ENCODE peak calls at places on chromosomes 6 and 20, in seven cellular contexts. R, I, W, D, H, M and Q are unnamed samples.

GRCh38 chr6:141488466-141488865 is 644.3 kb upstream of the GJE1 start:
- DNase-seq in R (no peak), I (no peak), W (peak; percentile 39), D (peak; percentile 16), H (peak; percentile 59), M (peak; percentile 28), Q (no peak)

GRCh38 chr6:41427642-41428401 is 92.4 kb downstream of the NCR2 start:
- DNase-seq in R (peak; percentile 75), I (peak; percentile 32), W (no peak), D (no peak), H (no peak), M (peak; percentile 25), Q (peak; percentile 53)

GRCh38 chr6:164109770-164110140 is 695.2 kb downstream of the QKI start:
- DNase-seq in R (no peak), I (no peak), W (peak; percentile 54), D (peak; percentile 6), H (no peak), M (peak; percentile 63), Q (peak; percentile 59)

GRCh38 chr20:40160151-40160550 is 528.9 kb downstream of the MAFB start:
- DNase-seq in R (peak; percentile 75), I (peak; percentile 41), W (peak; percentile 65), D (peak; percentile 65), H (peak; percentile 64), M (peak; percentile 72), Q (peak; percentile 78)

GRCh38 chr6:79713701-79714322 is 82.7 kb downstream of the SH3BGRL2 start:
- DNase-seq in R (no peak), I (peak; percentile 1), W (peak; percentile 66), D (peak; percentile 23), H (peak; percentile 59), M (peak; percentile 66), Q (peak; percentile 64)

GRCh38 chr6:3929281-3929798 is 80.2 kb downstream of the FAM50B start:
- DNase-seq in R (no peak), I (no peak), W (peak; percentile 68), D (peak; percentile 99), H (peak; percentile 93), M (peak; percentile 81), Q (no peak)

GRCh38 chr6:143677891-143678737 is at the start of gene PHACTR2:
- DNase-seq in R (peak; percentile 88), I (peak; percentile 58), W (peak; percentile 90), D (peak; percentile 86), H (peak; percentile 81), M (peak; percentile 89), Q (peak; percentile 75)

GRCh38 chr20:58595167-58595566 is 55.9 kb upstream of the STX16 start:
- DNase-seq in R (no peak), I (no peak), W (no peak), D (no peak), H (no peak), M (no peak), Q (no peak)

GRCh38 chr20:47887064-47887463 is 101.8 kb upstream of the SULF2 start:
- DNase-seq in R (peak; percentile 42), I (no peak), W (no peak), D (no peak), H (no peak), M (no peak), Q (no peak)

GRCh38 chr6:54655162-54655561 is 191.4 kb upstream of the FAM83B start:
- DNase-seq in R (no peak), I (no peak), W (no peak), D (no peak), H (no peak), M (no peak), Q (no peak)

GRCh38 chr6:166307981-166308768 is at the start of gene PRR18:
- DNase-seq in R (no peak), I (no peak), W (no peak), D (no peak), H (no peak), M (no peak), Q (no peak)

GRCh38 chr6:110408891-110409290 is 6.5 kb downstream of the DDO start:
- DNase-seq in R (no peak), I (no peak), W (no peak), D (no peak), H (no peak), M (no peak), Q (no peak)

GRCh38 chr6:147227770-147228320 is 23.6 kb downstream of the STXBP5 start:
- DNase-seq in R (no peak), I (no peak), W (peak; percentile 34), D (no peak), H (no peak), M (no peak), Q (no peak)

GRCh38 chr6:159267165-159267564 is 98.0 kb downstream of the FNDC1 start:
- DNase-seq in R (no peak), I (no peak), W (peak; percentile 28), D (no peak), H (peak; percentile 18), M (peak; percentile 35), Q (peak; percentile 59)

GRCh38 chr6:143970827-143971226 is 37.2 kb downstream of the PLAGL1 start:
- DNase-seq in R (no peak), I (no peak), W (peak; percentile 29), D (peak; percentile 54), H (peak; percentile 36), M (peak; percentile 47), Q (no peak)

GRCh38 chr20:3818155-3819151 is 1.9 kb upstream of the AP5S1 start:
- DNase-seq in R (no peak), I (peak; percentile 74), W (peak; percentile 89), D (peak; percentile 80), H (peak; percentile 90), M (peak; percentile 85), Q (peak; percentile 94)

GRCh38 chr6:37587776-37588744 is 88.4 kb upstream of the CCDC167 start:
- DNase-seq in R (no peak), I (no peak), W (no peak), D (no peak), H (no peak), M (no peak), Q (no peak)

GRCh38 chr6:127550403-127550802 is 26.6 kb upstream of the C6orf58 start:
- DNase-seq in R (no peak), I (peak; percentile 47), W (peak; percentile 43), D (peak; percentile 53), H (peak; percentile 74), M (peak; percentile 25), Q (peak; percentile 28)

GRCh38 chr6:39137235-39137634 is 22.2 kb upstream of the SAYSD1 start:
- DNase-seq in R (no peak), I (peak; percentile 30), W (peak; percentile 56), D (peak; percentile 9), H (peak; percentile 41), M (peak; percentile 57), Q (peak; percentile 69)

GRCh38 chr20:32483351-32484220 is 101.5 kb downstream of the NOL4L start:
- DNase-seq in R (no peak), I (peak; percentile 71), W (peak; percentile 81), D (peak; percentile 74), H (peak; percentile 63), M (peak; percentile 86), Q (peak; percentile 63)

GRCh38 chr6:162468326-162468725 is 259.2 kb downstream of the PRKN start:
- DNase-seq in R (no peak), I (no peak), W (peak; percentile 5), D (peak; percentile 26), H (peak; percentile 24), M (peak; percentile 55), Q (no peak)

GRCh38 chr6:113447088-113447831 is 409.9 kb upstream of the MARCKS start:
- DNase-seq in R (no peak), I (peak; percentile 90), W (peak; percentile 85), D (peak; percentile 90), H (peak; percentile 94), M (peak; percentile 89), Q (peak; percentile 88)

GRCh38 chr6:125361868-125362267 is 60.1 kb upstream of the HDDC2 start:
- DNase-seq in R (no peak), I (no peak), W (no peak), D (no peak), H (no peak), M (no peak), Q (peak; percentile 36)

GRCh38 chr20:41774291-41774690 is 156.1 kb upstream of the CHD6 start:
- DNase-seq in R (no peak), I (no peak), W (no peak), D (no peak), H (no peak), M (no peak), Q (no peak)
- TF ChIP-seq CTCF in R (no peak), I (no peak), W (no peak), D (no peak), H (no peak), M (no peak), Q (no peak)

DNA sequence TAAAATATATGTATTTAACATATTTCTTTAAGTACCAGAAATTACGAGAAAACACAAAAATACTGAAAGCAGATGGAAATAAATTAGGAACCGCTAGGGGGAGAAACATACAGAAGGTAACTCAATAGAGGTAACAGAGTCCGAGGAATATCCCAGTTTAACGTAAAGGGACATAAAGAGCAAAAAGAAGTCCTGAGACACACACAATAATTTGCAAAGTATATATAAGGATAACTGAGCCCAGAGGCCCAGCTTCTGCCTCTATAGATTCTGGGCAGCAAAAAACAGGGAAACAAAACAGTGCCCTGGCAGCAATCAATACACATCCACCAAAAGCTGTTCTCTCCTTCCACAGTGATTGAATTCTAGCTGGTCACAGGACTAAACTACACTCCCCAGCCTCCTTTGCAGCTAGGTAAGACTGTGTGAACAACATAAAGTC is 15.1 kb downstream of the TBC1D32 start:
- DNase-seq in R (no peak), I (no peak), W (peak; percentile 56), D (peak; percentile 24), H (peak; percentile 21), M (peak; percentile 47), Q (peak; percentile 11)
- TF ChIP-seq CTCF in R (peak; percentile 40), I (peak; percentile 38), W (peak; percentile 63), D (peak; percentile 62), H (peak; percentile 44), M (peak; percentile 53), Q (peak; percentile 42)

GRCh38 chr6:51536728-51537127 is 550.7 kb downstream of the PKHD1 start:
- DNase-seq in R (no peak), I (no peak), W (no peak), D (no peak), H (no peak), M (no peak), Q (no peak)

GRCh38 chr6:51542466-51542865 is 544.9 kb downstream of the PKHD1 start:
- DNase-seq in R (no peak), I (no peak), W (no peak), D (peak; percentile 20), H (no peak), M (no peak), Q (no peak)

DNA sequence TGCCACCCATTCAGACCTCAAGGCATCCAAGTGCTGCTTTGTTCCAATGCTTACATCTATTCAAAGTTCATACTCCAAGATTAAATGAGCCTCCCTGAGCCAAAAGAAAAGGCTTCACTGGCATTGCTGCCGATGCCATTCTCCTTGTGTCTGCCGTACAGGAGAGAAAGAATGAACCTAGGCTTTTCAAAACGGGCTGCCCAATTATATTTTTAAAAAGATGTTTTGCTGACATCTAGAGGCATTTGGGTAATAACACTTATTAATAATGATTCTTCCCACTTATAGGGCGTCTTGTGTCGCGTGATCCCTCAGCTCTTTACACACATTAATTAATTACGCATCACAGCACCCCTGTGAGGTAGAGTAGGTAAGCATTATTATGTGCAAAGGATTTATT is 545.6 kb downstream of the PKHD1 start:
- DNase-seq in R (no peak), I (peak; percentile 14), W (no peak), D (no peak), H (peak; percentile 0), M (no peak), Q (peak; percentile 36)
- TF ChIP-seq CTCF in R (no peak), I (peak; percentile 17), W (no peak), D (no peak), H (no peak), M (no peak), Q (peak; percentile 48)

GRCh38 chr6:118697554-118697953 is 46.2 kb upstream of the CEP85L start:
- DNase-seq in R (no peak), I (no peak), W (no peak), D (no peak), H (no peak), M (no peak), Q (no peak)
- TF ChIP-seq CTCF in R (no peak), I (no peak), W (no peak), D (no peak), H (no peak), M (no peak), Q (no peak)